ENCODE peak calls at places on chromosomes 13 and 19, in six cellular contexts. G is myocyte, V is T-cell, W is uterus, U is hippocampal formation, X is HTR-8/SVneo. J is an unnamed sample.

GRCh38 chr19:20925481-20925880 is 2.4 kb downstream of the ZNF85 start:
- DNase-seq in G (no peak), V (no peak), W (no peak), U (no peak), X (no peak), J (no peak)

GRCh38 chr19:55675661-55676354 is 782 bp downstream of the EPN1 start:
- DNase-seq in G (no peak), V (no peak), W (no peak), U (no peak), X (no peak), J (no peak)

GRCh38 chr13:84651288-84651687 is 769.0 kb upstream of the SLITRK1 start:
- DNase-seq in G (peak), V (no peak), W (no peak), U (no peak), X (no peak), J (no peak)

GRCh38 chr19:19447536-19448237 is 42.2 kb downstream of the GATAD2A start:
- DNase-seq in G (no peak), V (peak), W (no peak), U (no peak), X (no peak), J (no peak)

GRCh38 chr19:3719868-3720532 is 11.8 kb downstream of the TJP3 start:
- DNase-seq in G (no peak), V (no peak), W (no peak), U (no peak), X (no peak), J (no peak)

GRCh38 chr19:33766623-33767022 is 30.0 kb upstream of the KCTD15 start:
- DNase-seq in G (no peak), V (no peak), W (no peak), U (no peak), X (no peak), J (no peak)

GRCh38 chr13:78152415-78152814 is 233.8 kb upstream of the EDNRB start:
- DNase-seq in G (no peak), V (no peak), W (no peak), U (no peak), X (no peak), J (no peak)

GRCh38 chr19:39410620-39411005 is 1.9 kb upstream of the PLEKHG2 start:
- DNase-seq in G (peak), V (no peak), W (no peak), U (no peak), X (no peak), J (no peak)

GRCh38 chr13:85266331-85266730 is 532.9 kb downstream of the SLITRK6 start:
- DNase-seq in G (no peak), V (no peak), W (no peak), U (no peak), X (no peak), J (no peak)

GRCh38 chr13:38265135-38265497 is 84.5 kb upstream of the UFM1 start:
- DNase-seq in G (no peak), V (no peak), W (no peak), U (no peak), X (no peak), J (no peak)

GRCh38 chr13:113924184-113924583 is 49.7 kb downstream of the C13orf46 start:
- DNase-seq in G (no peak), V (no peak), W (no peak), U (no peak), X (no peak), J (no peak)

GRCh38 chr13:22278336-22278929 is 607.6 kb downstream of the FGF9 start:
- DNase-seq in G (peak), V (peak), W (peak), U (peak), X (no peak), J (peak)

GRCh38 chr19:34337747-34338146 is 27.2 kb upstream of the GPI start:
- DNase-seq in G (no peak), V (no peak), W (no peak), U (no peak), X (no peak), J (no peak)

GRCh38 chr13:97231118-97231831 is 9.1 kb downstream of the MBNL2 start:
- DNase-seq in G (peak), V (no peak), W (no peak), U (no peak), X (no peak), J (no peak)

GRCh38 chr13:47678201-47678963 is 322.7 kb downstream of the SUCLA2 start:
- DNase-seq in G (no peak), V (no peak), W (no peak), U (no peak), X (no peak), J (no peak)

GRCh38 chr13:98014766-98015165 is 61.3 kb downstream of the IPO5 start:
- DNase-seq in G (no peak), V (no peak), W (no peak), U (no peak), X (no peak), J (no peak)

GRCh38 chr13:98480915-98481510 is 95.9 kb downstream of the STK24 start:
- DNase-seq in G (no peak), V (no peak), W (no peak), U (no peak), X (no peak), J (no peak)

GRCh38 chr19:39971380-39971841 is 446 bp downstream of the PSMC4 start:
- DNase-seq in G (no peak), V (no peak), W (no peak), U (no peak), X (no peak), J (no peak)

GRCh38 chr19:46784262-46785053 is 3.9 kb downstream of the SLC1A5 start:
- DNase-seq in G (peak), V (no peak), W (peak), U (no peak), X (peak), J (no peak)